ENCODE peak calls at places on chromosomes 11 and 22, in seven cellular contexts. M is NCI-H1436; S is iris pigment epithelial cell; V is H4; B is stimulated activated CD4-positive, alpha-beta T cell treated with anti-CD3 and anti-CD28 coated beads, Interleukin-1b, Interleukin-23, amount 100 ng/mL, for 48 hours; H is CD4-positive, alpha-beta memory T cell; Z is effector memory CD4-positive, alpha-beta T cell. A is an unnamed sample.

GRCh38 chr22:45818130-45819085 is 146.8 kb downstream of the ATXN10 start:
- DNase-seq in H (no peak), M (no peak), B (no peak), V (no peak), Z (no peak), S (peak; percentile 50), A (no peak)

GRCh38 chr11:73288197-73288872 is 16.2 kb downstream of the P2RY6 start:
- DNase-seq in V (no peak), B (no peak), M (no peak), S (no peak), Z (no peak), H (no peak), A (no peak)

GRCh38 chr11:36431429-36432092 is 78.5 kb downstream of the TRAF6 start:
- DNase-seq in Z (peak; percentile 28), M (no peak), B (peak; percentile 63), S (peak; percentile 99), V (peak; percentile 75), H (no peak), A (peak; percentile 93)

GRCh38 chr22:19994851-19995610 is 21.6 kb downstream of the ARVCF start:
- DNase-seq in Z (no peak), H (no peak), M (no peak), B (no peak), S (peak; percentile 18), V (no peak), A (no peak)

GRCh38 chr11:45021692-45022130 is 71.0 kb upstream of the TP53I11 start:
- DNase-seq in B (no peak), S (peak; percentile 7), Z (no peak), H (no peak), V (peak; percentile 42), M (peak; percentile 56), A (no peak)

GRCh38 chr11:2702771-2703486 is 3.1 kb upstream of the KCNQ1OT1 start:
- DNase-seq in S (no peak), H (no peak), Z (no peak), B (no peak), V (no peak), M (peak; percentile 28), A (no peak)

GRCh38 chr22:20672732-20673131 is 101.2 kb upstream of the SERPIND1 start:
- DNase-seq in H (no peak), Z (no peak), S (no peak), B (no peak), M (no peak), V (no peak), A (no peak)

GRCh38 chr22:31876156-31877035 is 67.9 kb upstream of the YWHAH start:
- DNase-seq in Z (no peak), M (no peak), B (no peak), S (no peak), V (no peak), H (no peak), A (no peak)

GRCh38 chr11:45266693-45267451 is 19.3 kb downstream of the SYT13 start:
- DNase-seq in Z (no peak), B (peak; percentile 22), H (no peak), M (no peak), S (no peak), V (no peak), A (no peak)

GRCh38 chr11:93552874-93553273 is 9.7 kb upstream of the SMCO4 start:
- DNase-seq in B (no peak), Z (no peak), V (no peak), H (no peak), M (no peak), S (no peak), A (no peak)

GRCh38 chr11:21622995-21623394 is 569.9 kb upstream of the ANO5 start:
- DNase-seq in S (no peak), M (no peak), Z (no peak), B (no peak), H (no peak), V (no peak), A (no peak)

GRCh38 chr11:26805001-26805400 is 83.1 kb upstream of the SLC5A12 start:
- DNase-seq in S (peak; percentile 61), B (no peak), M (no peak), Z (no peak), H (no peak), V (no peak), A (no peak)

GRCh38 chr22:29129644-29130201 is 56.9 kb downstream of the KREMEN1 start:
- DNase-seq in B (no peak), H (no peak), Z (no peak), M (peak; percentile 7), V (no peak), S (no peak), A (peak; percentile 7)

GRCh38 chr11:38582151-38582550 is 1984.1 kb upstream of the RAG2 start:
- DNase-seq in M (no peak), B (no peak), Z (no peak), H (no peak), S (peak; percentile 3), V (no peak), A (no peak)